ENCODE peak calls at places on chromosomes 2 and 18, in ten cellular contexts. One of them, this sample, is unnamed.

GRCh38 chr2:113116100-113116958 is 11.1 kb upstream of the IL1RN start:
- DNase-seq in GM12892: no peak
- DNase-seq in GM12878: no peak
- DNase-seq in sigmoid colon: no peak
- DNase-seq in A549: no peak
- DNase-seq in GM12891: no peak
- DNase-seq in IMR-90: no peak
- DNase-seq in uterus: no peak
- DNase-seq in H1: no peak
- DNase-seq in esophagus squamous epithelium: no peak
- DNase-seq in this sample: no peak

GRCh38 chr2:229090231-229090630 is 180.9 kb downstream of the PID1 start:
- DNase-seq in GM12892: no peak
- DNase-seq in GM12878: no peak
- DNase-seq in sigmoid colon: no peak
- DNase-seq in A549: no peak
- DNase-seq in GM12891: no peak
- DNase-seq in IMR-90: peak; percentile 2
- DNase-seq in uterus: no peak
- DNase-seq in H1: no peak
- DNase-seq in esophagus squamous epithelium: no peak
- DNase-seq in this sample: peak; percentile 6

GRCh38 chr2:37326285-37326684 is 1.7 kb upstream of the PRKD3 start:
- DNase-seq in GM12892: no peak
- DNase-seq in GM12878: no peak
- DNase-seq in sigmoid colon: peak; percentile 75
- DNase-seq in A549: no peak
- DNase-seq in GM12891: no peak
- DNase-seq in IMR-90: peak; percentile 86
- DNase-seq in uterus: peak; percentile 67
- DNase-seq in H1: no peak
- DNase-seq in esophagus squamous epithelium: no peak
- DNase-seq in this sample: peak; percentile 69

GRCh38 chr2:134491796-134492441 is 226.9 kb downstream of the TMEM163 start:
- DNase-seq in GM12892: no peak
- DNase-seq in GM12878: no peak
- DNase-seq in sigmoid colon: no peak
- DNase-seq in A549: peak; percentile 23
- DNase-seq in GM12891: no peak
- DNase-seq in IMR-90: no peak
- DNase-seq in uterus: no peak
- DNase-seq in H1: no peak
- DNase-seq in esophagus squamous epithelium: no peak
- DNase-seq in this sample: peak; percentile 9

GRCh38 chr2:231415029-231415428 is 19.5 kb downstream of the B3GNT7 start:
- DNase-seq in GM12892: no peak
- DNase-seq in GM12878: no peak
- DNase-seq in sigmoid colon: no peak
- DNase-seq in A549: no peak
- DNase-seq in GM12891: no peak
- DNase-seq in IMR-90: no peak
- DNase-seq in uterus: no peak
- DNase-seq in H1: no peak
- DNase-seq in esophagus squamous epithelium: no peak
- DNase-seq in this sample: no peak

GRCh38 chr2:10120938-10121574 is 1.5 kb upstream of the RRM2 start:
- DNase-seq in GM12892: no peak
- DNase-seq in GM12878: no peak
- DNase-seq in sigmoid colon: peak; percentile 14
- DNase-seq in A549: no peak
- DNase-seq in GM12891: no peak
- DNase-seq in IMR-90: peak; percentile 21
- DNase-seq in uterus: no peak
- DNase-seq in H1: no peak
- DNase-seq in esophagus squamous epithelium: no peak
- DNase-seq in this sample: no peak

GRCh38 chr2:205706769-205707375 is 24.6 kb downstream of the NRP2 start:
- DNase-seq in GM12892: peak; percentile 42
- DNase-seq in GM12878: peak; percentile 84
- DNase-seq in sigmoid colon: peak; percentile 94
- DNase-seq in A549: no peak
- DNase-seq in GM12891: no peak
- DNase-seq in IMR-90: peak; percentile 97
- DNase-seq in uterus: peak; percentile 83
- DNase-seq in H1: no peak
- DNase-seq in esophagus squamous epithelium: peak; percentile 29
- DNase-seq in this sample: peak; percentile 50

GRCh38 chr2:217711236-217711635 is 291.6 kb downstream of the TNS1 start:
- DNase-seq in GM12892: no peak
- DNase-seq in GM12878: no peak
- DNase-seq in sigmoid colon: no peak
- DNase-seq in A549: no peak
- DNase-seq in GM12891: no peak
- DNase-seq in IMR-90: peak; percentile 92
- DNase-seq in uterus: no peak
- DNase-seq in H1: no peak
- DNase-seq in esophagus squamous epithelium: no peak
- DNase-seq in this sample: no peak

GRCh38 chr18:63237911-63238710 is 81.5 kb downstream of the BCL2 start:
- DNase-seq in GM12892: no peak
- DNase-seq in GM12878: no peak
- DNase-seq in sigmoid colon: no peak
- DNase-seq in A549: peak; percentile 37
- DNase-seq in GM12891: no peak
- DNase-seq in IMR-90: peak; percentile 85
- DNase-seq in uterus: peak; percentile 63
- DNase-seq in H1: peak; percentile 17
- DNase-seq in esophagus squamous epithelium: no peak
- DNase-seq in this sample: peak; percentile 50

GRCh38 chr2:45256867-45257641 is 247.8 kb upstream of the SIX2 start:
- DNase-seq in GM12892: no peak
- DNase-seq in GM12878: no peak
- DNase-seq in sigmoid colon: no peak
- DNase-seq in A549: no peak
- DNase-seq in GM12891: no peak
- DNase-seq in IMR-90: peak; percentile 64
- DNase-seq in uterus: no peak
- DNase-seq in H1: peak; percentile 21
- DNase-seq in esophagus squamous epithelium: no peak
- DNase-seq in this sample: no peak

GRCh38 chr2:190098851-190099250 is 36.3 kb upstream of the MSTN start:
- DNase-seq in GM12892: no peak
- DNase-seq in GM12878: no peak
- DNase-seq in sigmoid colon: no peak
- DNase-seq in A549: no peak
- DNase-seq in GM12891: no peak
- DNase-seq in IMR-90: no peak
- DNase-seq in uterus: no peak
- DNase-seq in H1: no peak
- DNase-seq in esophagus squamous epithelium: no peak
- DNase-seq in this sample: no peak

GRCh38 chr2:240196716-240197438 is 56.4 kb upstream of the OTOS start:
- DNase-seq in GM12892: no peak
- DNase-seq in GM12878: no peak
- DNase-seq in sigmoid colon: peak; percentile 45
- DNase-seq in A549: no peak
- DNase-seq in GM12891: no peak
- DNase-seq in IMR-90: no peak
- DNase-seq in uterus: peak; percentile 4
- DNase-seq in H1: no peak
- DNase-seq in esophagus squamous epithelium: no peak
- DNase-seq in this sample: no peak

DNA sequence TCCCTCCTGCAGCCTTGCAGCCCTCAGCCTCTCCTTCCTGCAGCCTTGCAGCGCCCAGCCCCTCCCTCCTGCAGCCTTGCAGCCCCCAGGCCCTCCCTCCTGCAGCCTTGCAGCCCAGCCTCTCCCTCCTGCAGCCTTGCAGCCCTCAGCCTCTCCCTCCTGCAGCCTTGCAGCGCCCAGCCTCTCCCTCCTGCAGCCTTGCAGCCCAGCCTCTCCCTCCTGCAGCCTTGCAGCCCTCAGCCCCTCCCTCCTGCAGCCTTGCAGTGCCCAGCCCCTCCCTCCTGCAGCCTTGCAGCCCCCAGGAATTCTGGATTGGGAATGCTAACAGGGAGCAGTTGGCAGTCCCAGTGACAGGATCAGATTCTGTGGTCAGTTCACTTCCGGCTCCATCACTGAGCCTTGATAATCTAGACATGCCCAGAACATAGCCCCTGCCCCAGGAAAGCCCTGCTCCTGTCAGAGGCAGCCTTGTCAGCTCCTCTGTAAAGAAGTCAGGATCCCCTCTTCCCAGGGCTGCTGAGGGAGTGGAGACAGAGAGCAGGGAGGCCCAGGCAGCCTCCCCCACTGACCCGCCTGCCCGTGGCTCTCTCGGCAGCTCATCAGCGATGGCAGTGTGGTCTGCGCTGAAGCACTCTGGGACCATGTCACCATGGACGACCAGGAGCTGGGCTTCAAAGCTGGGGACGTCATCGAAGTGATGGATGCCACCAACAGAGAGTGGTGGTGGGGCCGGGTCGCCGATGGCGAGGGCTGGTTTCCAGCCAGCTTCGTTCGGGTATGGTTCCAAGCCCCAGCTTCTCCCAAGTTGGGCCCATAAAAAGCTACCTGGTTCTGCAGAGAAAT is 54.8 kb downstream of the FAM168B start:
- DNase-seq in GM12892: no peak
- DNase-seq in GM12878: no peak
- DNase-seq in sigmoid colon: peak; percentile 55
- DNase-seq in A549: no peak
- DNase-seq in GM12891: no peak
- DNase-seq in IMR-90: no peak
- DNase-seq in uterus: no peak
- DNase-seq in H1: no peak
- DNase-seq in esophagus squamous epithelium: no peak
- DNase-seq in this sample: no peak
- TF ChIP-seq POLR2A in GM12892: no peak
- TF ChIP-seq POLR2A in GM12878: no peak
- TF ChIP-seq POLR2A in sigmoid colon: no peak
- TF ChIP-seq POLR2A in A549: no peak
- TF ChIP-seq POLR2A in GM12891: no peak
- TF ChIP-seq POLR2A in IMR-90: no peak
- TF ChIP-seq POLR2A in uterus: no peak
- TF ChIP-seq POLR2A in H1: no peak
- TF ChIP-seq POLR2A in esophagus squamous epithelium: no peak
- TF ChIP-seq POLR2A in this sample: no peak

GRCh38 chr2:64750817-64751285 is 97.1 kb upstream of the SERTAD2 start:
- DNase-seq in GM12892: no peak
- DNase-seq in GM12878: peak; percentile 99
- DNase-seq in sigmoid colon: peak; percentile 100
- DNase-seq in A549: no peak
- DNase-seq in GM12891: no peak
- DNase-seq in IMR-90: peak; percentile 99
- DNase-seq in uterus: peak; percentile 99
- DNase-seq in H1: peak; percentile 96
- DNase-seq in esophagus squamous epithelium: peak; percentile 97
- DNase-seq in this sample: no peak
- TF ChIP-seq POLR2A in GM12892: peak; percentile 94
- TF ChIP-seq POLR2A in GM12878: peak; percentile 92
- TF ChIP-seq POLR2A in sigmoid colon: peak; percentile 98
- TF ChIP-seq POLR2A in A549: peak; percentile 91
- TF ChIP-seq POLR2A in GM12891: peak; percentile 90
- TF ChIP-seq POLR2A in IMR-90: peak; percentile 67
- TF ChIP-seq POLR2A in uterus: peak; percentile 98
- TF ChIP-seq POLR2A in H1: peak; percentile 42
- TF ChIP-seq POLR2A in esophagus squamous epithelium: no peak
- TF ChIP-seq POLR2A in this sample: peak; percentile 66

GRCh38 chr2:84906108-84906899 is 848 bp downstream of the TMSB10 start:
- DNase-seq in GM12892: no peak
- DNase-seq in GM12878: no peak
- DNase-seq in sigmoid colon: peak; percentile 74
- DNase-seq in A549: no peak
- DNase-seq in GM12891: no peak
- DNase-seq in IMR-90: no peak
- DNase-seq in uterus: no peak
- DNase-seq in H1: no peak
- DNase-seq in esophagus squamous epithelium: no peak
- DNase-seq in this sample: no peak

GRCh38 chr2:84904717-84905174 is 710 bp upstream of the TMSB10 start:
- DNase-seq in GM12892: no peak
- DNase-seq in GM12878: no peak
- DNase-seq in sigmoid colon: peak; percentile 95
- DNase-seq in A549: no peak
- DNase-seq in GM12891: no peak
- DNase-seq in IMR-90: peak; percentile 55
- DNase-seq in uterus: peak; percentile 85
- DNase-seq in H1: no peak
- DNase-seq in esophagus squamous epithelium: peak; percentile 13
- DNase-seq in this sample: no peak

GRCh38 chr2:84905181-84906107 is at the start of gene TMSB10:
- DNase-seq in GM12892: peak; percentile 82
- DNase-seq in GM12878: no peak
- DNase-seq in sigmoid colon: peak; percentile 94
- DNase-seq in A549: peak; percentile 82
- DNase-seq in GM12891: peak; percentile 81
- DNase-seq in IMR-90: peak; percentile 80
- DNase-seq in uterus: peak; percentile 87
- DNase-seq in H1: no peak
- DNase-seq in esophagus squamous epithelium: peak; percentile 55
- DNase-seq in this sample: peak; percentile 75

GRCh38 chr2:84908948-84909713 is 3.7 kb downstream of the TMSB10 start:
- DNase-seq in GM12892: no peak
- DNase-seq in GM12878: no peak
- DNase-seq in sigmoid colon: no peak
- DNase-seq in A549: no peak
- DNase-seq in GM12891: no peak
- DNase-seq in IMR-90: no peak
- DNase-seq in uterus: no peak
- DNase-seq in H1: no peak
- DNase-seq in esophagus squamous epithelium: no peak
- DNase-seq in this sample: no peak

GRCh38 chr2:84906900-84907714 is 1.7 kb downstream of the TMSB10 start:
- DNase-seq in GM12892: peak; percentile 62
- DNase-seq in GM12878: no peak
- DNase-seq in sigmoid colon: peak; percentile 83
- DNase-seq in A549: peak; percentile 93
- DNase-seq in GM12891: no peak
- DNase-seq in IMR-90: peak; percentile 75
- DNase-seq in uterus: peak; percentile 70
- DNase-seq in H1: no peak
- DNase-seq in esophagus squamous epithelium: peak; percentile 52
- DNase-seq in this sample: peak; percentile 55
- TF ChIP-seq POLR2A in GM12892: peak; percentile 56
- TF ChIP-seq POLR2A in GM12878: peak; percentile 77
- TF ChIP-seq POLR2A in sigmoid colon: peak; percentile 20
- TF ChIP-seq POLR2A in A549: peak; percentile 65
- TF ChIP-seq POLR2A in GM12891: peak; percentile 34
- TF ChIP-seq POLR2A in IMR-90: peak; percentile 45
- TF ChIP-seq POLR2A in uterus: no peak
- TF ChIP-seq POLR2A in H1: peak; percentile 51
- TF ChIP-seq POLR2A in esophagus squamous epithelium: no peak
- TF ChIP-seq POLR2A in this sample: peak; percentile 59

DNA sequence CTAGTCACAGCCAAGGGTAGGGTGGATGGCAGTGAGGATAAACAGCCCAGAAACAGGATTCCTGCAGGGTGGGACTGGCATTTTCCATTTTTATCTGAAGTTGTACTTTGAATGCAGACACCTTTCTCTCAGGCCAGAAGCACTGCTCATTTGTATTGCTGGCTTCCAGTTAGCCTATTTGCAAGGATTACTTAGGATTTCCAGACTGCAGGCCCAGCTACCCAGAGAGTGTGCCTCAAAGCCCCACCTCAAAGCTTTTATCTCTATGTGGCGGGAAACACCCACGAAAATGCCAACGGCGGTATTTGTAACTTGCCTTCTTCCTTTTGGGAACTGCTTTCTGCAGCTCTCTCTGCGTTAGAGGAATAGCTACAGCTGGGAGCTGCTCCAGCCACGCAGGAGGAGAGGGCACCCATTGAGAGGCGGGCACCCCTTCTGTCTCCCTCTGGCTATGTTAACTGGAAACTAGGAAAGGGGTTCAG is 144.8 kb downstream of the TGIF1 start:
- DNase-seq in GM12892: no peak
- DNase-seq in GM12878: no peak
- DNase-seq in sigmoid colon: no peak
- DNase-seq in A549: no peak
- DNase-seq in GM12891: no peak
- DNase-seq in IMR-90: peak; percentile 49
- DNase-seq in uterus: no peak
- DNase-seq in H1: no peak
- DNase-seq in esophagus squamous epithelium: no peak
- DNase-seq in this sample: no peak
- TF ChIP-seq POLR2A in GM12892: no peak
- TF ChIP-seq POLR2A in GM12878: no peak
- TF ChIP-seq POLR2A in sigmoid colon: no peak
- TF ChIP-seq POLR2A in A549: no peak
- TF ChIP-seq POLR2A in GM12891: no peak
- TF ChIP-seq POLR2A in IMR-90: peak; percentile 31
- TF ChIP-seq POLR2A in uterus: no peak
- TF ChIP-seq POLR2A in H1: no peak
- TF ChIP-seq POLR2A in esophagus squamous epithelium: no peak
- TF ChIP-seq POLR2A in this sample: no peak